ENCODE peak calls at places on chromosomes 7 and 10, in nine cellular contexts. One of them, this sample, is unnamed.

GRCh38 chr10:48536916-48537890 is 67.7 kb downstream of the ARHGAP22 start:
- DNase-seq in stimulated activated CD4-positive, alpha-beta T cell treated with anti-CD3 and anti-CD28 coated beads, Interleukin-2, amount 100 ng/mL, for 24 hours: no peak
- DNase-seq in hepatic stellate cell: no peak
- DNase-seq in MV-4-11: no peak
- DNase-seq in IMR-90: no peak
- DNase-seq in Caki2: no peak
- DNase-seq in NCI-H510A treated with DMSO at 0.1 percent for 48 hours: no peak
- DNase-seq in activated T-cell treated with anti-CD3 and anti-CD28 coated beads, Interleukin-2, amount 50 U/mL, for 1 hour: no peak
- DNase-seq in COLO829: no peak
- DNase-seq in this sample: no peak

GRCh38 chr10:73467210-73467609 is 28.6 kb downstream of the PPP3CB start:
- DNase-seq in stimulated activated CD4-positive, alpha-beta T cell treated with anti-CD3 and anti-CD28 coated beads, Interleukin-2, amount 100 ng/mL, for 24 hours: no peak
- DNase-seq in hepatic stellate cell: no peak
- DNase-seq in MV-4-11: no peak
- DNase-seq in IMR-90: no peak
- DNase-seq in Caki2: no peak
- DNase-seq in NCI-H510A treated with DMSO at 0.1 percent for 48 hours: no peak
- DNase-seq in activated T-cell treated with anti-CD3 and anti-CD28 coated beads, Interleukin-2, amount 50 U/mL, for 1 hour: no peak
- DNase-seq in COLO829: no peak
- DNase-seq in this sample: no peak

GRCh38 chr7:105837765-105838241 is 38.6 kb downstream of the ATXN7L1 start:
- DNase-seq in stimulated activated CD4-positive, alpha-beta T cell treated with anti-CD3 and anti-CD28 coated beads, Interleukin-2, amount 100 ng/mL, for 24 hours: no peak
- DNase-seq in hepatic stellate cell: no peak
- DNase-seq in MV-4-11: no peak
- DNase-seq in IMR-90: no peak
- DNase-seq in Caki2: no peak
- DNase-seq in NCI-H510A treated with DMSO at 0.1 percent for 48 hours: no peak
- DNase-seq in activated T-cell treated with anti-CD3 and anti-CD28 coated beads, Interleukin-2, amount 50 U/mL, for 1 hour: no peak
- DNase-seq in COLO829: no peak
- DNase-seq in this sample: no peak

GRCh38 chr7:90312745-90313144 is 8.4 kb downstream of the FAM237B start:
- DNase-seq in stimulated activated CD4-positive, alpha-beta T cell treated with anti-CD3 and anti-CD28 coated beads, Interleukin-2, amount 100 ng/mL, for 24 hours: no peak
- DNase-seq in hepatic stellate cell: no peak
- DNase-seq in MV-4-11: peak; percentile 18
- DNase-seq in IMR-90: no peak
- DNase-seq in Caki2: no peak
- DNase-seq in NCI-H510A treated with DMSO at 0.1 percent for 48 hours: no peak
- DNase-seq in activated T-cell treated with anti-CD3 and anti-CD28 coated beads, Interleukin-2, amount 50 U/mL, for 1 hour: no peak
- DNase-seq in COLO829: no peak
- DNase-seq in this sample: no peak

GRCh38 chr7:20697351-20697750 is 81.9 kb downstream of the ABCB5 start:
- DNase-seq in stimulated activated CD4-positive, alpha-beta T cell treated with anti-CD3 and anti-CD28 coated beads, Interleukin-2, amount 100 ng/mL, for 24 hours: no peak
- DNase-seq in hepatic stellate cell: no peak
- DNase-seq in MV-4-11: no peak
- DNase-seq in IMR-90: no peak
- DNase-seq in Caki2: no peak
- DNase-seq in NCI-H510A treated with DMSO at 0.1 percent for 48 hours: no peak
- DNase-seq in activated T-cell treated with anti-CD3 and anti-CD28 coated beads, Interleukin-2, amount 50 U/mL, for 1 hour: no peak
- DNase-seq in COLO829: peak; percentile 75
- DNase-seq in this sample: no peak

GRCh38 chr7:73701357-73701995 is 18.0 kb downstream of the STX1A start:
- DNase-seq in stimulated activated CD4-positive, alpha-beta T cell treated with anti-CD3 and anti-CD28 coated beads, Interleukin-2, amount 100 ng/mL, for 24 hours: peak; percentile 38
- DNase-seq in hepatic stellate cell: peak; percentile 74
- DNase-seq in MV-4-11: peak; percentile 10
- DNase-seq in IMR-90: peak; percentile 33
- DNase-seq in Caki2: no peak
- DNase-seq in NCI-H510A treated with DMSO at 0.1 percent for 48 hours: peak; percentile 24
- DNase-seq in activated T-cell treated with anti-CD3 and anti-CD28 coated beads, Interleukin-2, amount 50 U/mL, for 1 hour: peak; percentile 42
- DNase-seq in COLO829: peak; percentile 50
- DNase-seq in this sample: no peak

GRCh38 chr7:100107125-100107737 is 5.8 kb downstream of the AP4M1 start:
- DNase-seq in stimulated activated CD4-positive, alpha-beta T cell treated with anti-CD3 and anti-CD28 coated beads, Interleukin-2, amount 100 ng/mL, for 24 hours: no peak
- DNase-seq in hepatic stellate cell: no peak
- DNase-seq in MV-4-11: no peak
- DNase-seq in IMR-90: no peak
- DNase-seq in Caki2: no peak
- DNase-seq in NCI-H510A treated with DMSO at 0.1 percent for 48 hours: no peak
- DNase-seq in activated T-cell treated with anti-CD3 and anti-CD28 coated beads, Interleukin-2, amount 50 U/mL, for 1 hour: no peak
- DNase-seq in COLO829: no peak
- DNase-seq in this sample: no peak

GRCh38 chr7:153847828-153848227 is 204.4 kb upstream of the DPP6 start:
- DNase-seq in stimulated activated CD4-positive, alpha-beta T cell treated with anti-CD3 and anti-CD28 coated beads, Interleukin-2, amount 100 ng/mL, for 24 hours: no peak
- DNase-seq in hepatic stellate cell: no peak
- DNase-seq in MV-4-11: no peak
- DNase-seq in IMR-90: no peak
- DNase-seq in Caki2: no peak
- DNase-seq in NCI-H510A treated with DMSO at 0.1 percent for 48 hours: no peak
- DNase-seq in activated T-cell treated with anti-CD3 and anti-CD28 coated beads, Interleukin-2, amount 50 U/mL, for 1 hour: no peak
- DNase-seq in COLO829: no peak
- DNase-seq in this sample: no peak

GRCh38 chr7:122965306-122965705 is 30.2 kb downstream of the TAS2R16 start:
- DNase-seq in stimulated activated CD4-positive, alpha-beta T cell treated with anti-CD3 and anti-CD28 coated beads, Interleukin-2, amount 100 ng/mL, for 24 hours: no peak
- DNase-seq in hepatic stellate cell: no peak
- DNase-seq in MV-4-11: no peak
- DNase-seq in IMR-90: no peak
- DNase-seq in Caki2: no peak
- DNase-seq in NCI-H510A treated with DMSO at 0.1 percent for 48 hours: peak; percentile 58
- DNase-seq in activated T-cell treated with anti-CD3 and anti-CD28 coated beads, Interleukin-2, amount 50 U/mL, for 1 hour: no peak
- DNase-seq in COLO829: no peak
- DNase-seq in this sample: no peak

GRCh38 chr10:69045441-69046300 is 42.2 kb upstream of the SRGN start:
- DNase-seq in stimulated activated CD4-positive, alpha-beta T cell treated with anti-CD3 and anti-CD28 coated beads, Interleukin-2, amount 100 ng/mL, for 24 hours: no peak
- DNase-seq in hepatic stellate cell: no peak
- DNase-seq in MV-4-11: peak; percentile 97
- DNase-seq in IMR-90: peak; percentile 62
- DNase-seq in Caki2: peak; percentile 14
- DNase-seq in NCI-H510A treated with DMSO at 0.1 percent for 48 hours: no peak
- DNase-seq in activated T-cell treated with anti-CD3 and anti-CD28 coated beads, Interleukin-2, amount 50 U/mL, for 1 hour: peak; percentile 35
- DNase-seq in COLO829: no peak
- DNase-seq in this sample: no peak

GRCh38 chr7:71019703-71020102 is 112.2 kb upstream of the GALNT17 start:
- DNase-seq in stimulated activated CD4-positive, alpha-beta T cell treated with anti-CD3 and anti-CD28 coated beads, Interleukin-2, amount 100 ng/mL, for 24 hours: no peak
- DNase-seq in hepatic stellate cell: no peak
- DNase-seq in MV-4-11: no peak
- DNase-seq in IMR-90: no peak
- DNase-seq in Caki2: no peak
- DNase-seq in NCI-H510A treated with DMSO at 0.1 percent for 48 hours: no peak
- DNase-seq in activated T-cell treated with anti-CD3 and anti-CD28 coated beads, Interleukin-2, amount 50 U/mL, for 1 hour: no peak
- DNase-seq in COLO829: no peak
- DNase-seq in this sample: no peak

GRCh38 chr10:77865585-77866324 is 60.8 kb downstream of the DLG5 start:
- DNase-seq in stimulated activated CD4-positive, alpha-beta T cell treated with anti-CD3 and anti-CD28 coated beads, Interleukin-2, amount 100 ng/mL, for 24 hours: no peak
- DNase-seq in hepatic stellate cell: no peak
- DNase-seq in MV-4-11: no peak
- DNase-seq in IMR-90: no peak
- DNase-seq in Caki2: no peak
- DNase-seq in NCI-H510A treated with DMSO at 0.1 percent for 48 hours: peak; percentile 92
- DNase-seq in activated T-cell treated with anti-CD3 and anti-CD28 coated beads, Interleukin-2, amount 50 U/mL, for 1 hour: no peak
- DNase-seq in COLO829: no peak
- DNase-seq in this sample: no peak

GRCh38 chr10:74244097-74244685 is 93.2 kb downstream of the ADK start:
- DNase-seq in stimulated activated CD4-positive, alpha-beta T cell treated with anti-CD3 and anti-CD28 coated beads, Interleukin-2, amount 100 ng/mL, for 24 hours: peak; percentile 27
- DNase-seq in hepatic stellate cell: no peak
- DNase-seq in MV-4-11: peak; percentile 4
- DNase-seq in IMR-90: peak; percentile 73
- DNase-seq in Caki2: no peak
- DNase-seq in NCI-H510A treated with DMSO at 0.1 percent for 48 hours: peak; percentile 61
- DNase-seq in activated T-cell treated with anti-CD3 and anti-CD28 coated beads, Interleukin-2, amount 50 U/mL, for 1 hour: no peak
- DNase-seq in COLO829: no peak
- DNase-seq in this sample: peak; percentile 32

GRCh38 chr10:30562787-30563186 is 66.8 kb downstream of the LYZL2 start:
- DNase-seq in stimulated activated CD4-positive, alpha-beta T cell treated with anti-CD3 and anti-CD28 coated beads, Interleukin-2, amount 100 ng/mL, for 24 hours: peak; percentile 21
- DNase-seq in hepatic stellate cell: no peak
- DNase-seq in MV-4-11: peak; percentile 7
- DNase-seq in IMR-90: no peak
- DNase-seq in Caki2: no peak
- DNase-seq in NCI-H510A treated with DMSO at 0.1 percent for 48 hours: no peak
- DNase-seq in activated T-cell treated with anti-CD3 and anti-CD28 coated beads, Interleukin-2, amount 50 U/mL, for 1 hour: no peak
- DNase-seq in COLO829: no peak
- DNase-seq in this sample: no peak

GRCh38 chr10:91190876-91191580 is 29.4 kb upstream of the PCGF5 start:
- DNase-seq in stimulated activated CD4-positive, alpha-beta T cell treated with anti-CD3 and anti-CD28 coated beads, Interleukin-2, amount 100 ng/mL, for 24 hours: no peak
- DNase-seq in hepatic stellate cell: peak; percentile 16
- DNase-seq in MV-4-11: no peak
- DNase-seq in IMR-90: peak; percentile 45
- DNase-seq in Caki2: no peak
- DNase-seq in NCI-H510A treated with DMSO at 0.1 percent for 48 hours: no peak
- DNase-seq in activated T-cell treated with anti-CD3 and anti-CD28 coated beads, Interleukin-2, amount 50 U/mL, for 1 hour: no peak
- DNase-seq in COLO829: peak; percentile 36
- DNase-seq in this sample: peak; percentile 74

GRCh38 chr7:121873795-121874194 is 834 bp downstream of the PTPRZ1 start:
- DNase-seq in stimulated activated CD4-positive, alpha-beta T cell treated with anti-CD3 and anti-CD28 coated beads, Interleukin-2, amount 100 ng/mL, for 24 hours: no peak
- DNase-seq in hepatic stellate cell: no peak
- DNase-seq in MV-4-11: no peak
- DNase-seq in IMR-90: no peak
- DNase-seq in Caki2: no peak
- DNase-seq in NCI-H510A treated with DMSO at 0.1 percent for 48 hours: no peak
- DNase-seq in activated T-cell treated with anti-CD3 and anti-CD28 coated beads, Interleukin-2, amount 50 U/mL, for 1 hour: no peak
- DNase-seq in COLO829: no peak
- DNase-seq in this sample: no peak

GRCh38 chr10:113093188-113094113 is 143.4 kb downstream of the TCF7L2 start:
- DNase-seq in stimulated activated CD4-positive, alpha-beta T cell treated with anti-CD3 and anti-CD28 coated beads, Interleukin-2, amount 100 ng/mL, for 24 hours: no peak
- DNase-seq in hepatic stellate cell: no peak
- DNase-seq in MV-4-11: peak; percentile 38
- DNase-seq in IMR-90: peak; percentile 77
- DNase-seq in Caki2: peak; percentile 78
- DNase-seq in NCI-H510A treated with DMSO at 0.1 percent for 48 hours: no peak
- DNase-seq in activated T-cell treated with anti-CD3 and anti-CD28 coated beads, Interleukin-2, amount 50 U/mL, for 1 hour: no peak
- DNase-seq in COLO829: no peak
- DNase-seq in this sample: no peak

GRCh38 chr10:104049497-104050250 is 36.0 kb downstream of the COL17A1 start:
- DNase-seq in stimulated activated CD4-positive, alpha-beta T cell treated with anti-CD3 and anti-CD28 coated beads, Interleukin-2, amount 100 ng/mL, for 24 hours: no peak
- DNase-seq in hepatic stellate cell: peak; percentile 67
- DNase-seq in MV-4-11: peak; percentile 2
- DNase-seq in IMR-90: peak; percentile 49
- DNase-seq in Caki2: no peak
- DNase-seq in NCI-H510A treated with DMSO at 0.1 percent for 48 hours: no peak
- DNase-seq in activated T-cell treated with anti-CD3 and anti-CD28 coated beads, Interleukin-2, amount 50 U/mL, for 1 hour: no peak
- DNase-seq in COLO829: peak; percentile 44
- DNase-seq in this sample: no peak